ENCODE peak calls at places on chromosomes 13 and 19, in ten cellular contexts. P, H, N, Z, R, U, L, O, Q and J are unnamed samples. For H3K4me1, the result is how much of the 10 kb centered on the place peaks cover.

GRCh38 chr13:71867101-71867814 is at the start of gene DACH1:
- DNase-seq in P (no peak), H (peak), N (no peak), Z (peak), R (peak), U (peak), L (peak), O (no peak), Q (peak), J (peak)

GRCh38 chr19:39038098-39038497 is 5.7 kb upstream of the FBXO27 start:
- DNase-seq in P (peak), H (peak), N (no peak), Z (peak), R (peak), U (no peak), L (peak), O (no peak), Q (no peak), J (peak)

GRCh38 chr13:103349664-103350063 is 283.4 kb upstream of the SLC10A2 start:
- DNase-seq in P (no peak), H (no peak), N (no peak), Z (no peak), R (no peak), U (no peak), L (no peak), O (no peak), Q (no peak), J (no peak)

GRCh38 chr19:50909240-50910070 is 1.7 kb downstream of the KLK4 start:
- DNase-seq in P (peak), H (peak), N (no peak), Z (peak), R (peak), U (no peak), L (peak), O (no peak), Q (no peak), J (peak)

GRCh38 chr13:51704399-51705306 is 99.3 kb downstream of the DHRS12 start:
- DNase-seq in P (no peak), H (no peak), N (peak), Z (no peak), R (no peak), U (no peak), L (no peak), O (no peak), Q (no peak), J (no peak)

GRCh38 chr19:44723952-44724319 is 24.6 kb upstream of the BCL3 start:
- DNase-seq in P (peak), H (peak), N (peak), Z (peak), R (peak), U (peak), L (peak), O (peak), Q (peak), J (peak)

GRCh38 chr13:65914707-65915106 is 1315.4 kb downstream of the PCDH9 start:
- DNase-seq in P (no peak), H (no peak), N (no peak), Z (no peak), R (no peak), U (no peak), L (no peak), O (no peak), Q (no peak), J (no peak)

GRCh38 chr19:35341565-35342225 is 6.0 kb upstream of the FFAR1 start:
- DNase-seq in P (no peak), H (no peak), N (no peak), Z (no peak), R (no peak), U (no peak), L (no peak), O (no peak), Q (no peak), J (no peak)

GRCh38 chr19:38358071-38358470 is 16.3 kb upstream of the PSMD8 start:
- DNase-seq in P (no peak), H (no peak), N (no peak), Z (no peak), R (no peak), U (no peak), L (no peak), O (no peak), Q (no peak), J (no peak)

GRCh38 chr13:28754698-28755545 is 36.2 kb upstream of the SLC46A3 start:
- DNase-seq in P (peak), H (peak), N (no peak), Z (peak), R (peak), U (no peak), L (no peak), O (no peak), Q (no peak), J (no peak)

GRCh38 chr13:99415014-99415650 is 86.1 kb upstream of the TM9SF2 start:
- DNase-seq in P (no peak), H (no peak), N (no peak), Z (no peak), R (no peak), U (peak), L (no peak), O (no peak), Q (peak), J (no peak)

GRCh38 chr19:45824531-45825262 is 9.6 kb upstream of the RSPH6A start:
- DNase-seq in P (no peak), H (no peak), N (no peak), Z (no peak), R (no peak), U (no peak), L (no peak), O (no peak), Q (no peak), J (no peak)

GRCh38 chr19:2702170-2703076 is at the start of gene GNG7:
- DNase-seq in P (peak), H (peak), N (no peak), Z (peak), R (peak), U (peak), L (peak), O (no peak), Q (peak), J (peak)

GRCh38 chr13:70098669-70099068 is 9.0 kb upstream of the ATXN8OS start:
- DNase-seq in P (peak), H (no peak), N (no peak), Z (no peak), R (peak), U (no peak), L (no peak), O (no peak), Q (no peak), J (no peak)

GRCh38 chr19:7516281-7516862 is 469 bp downstream of the ZNF358 start:
- DNase-seq in P (no peak), H (no peak), N (no peak), Z (peak), R (peak), U (no peak), L (no peak), O (no peak), Q (peak), J (no peak)
- TF ChIP-seq POLR2AphosphoS5 in P (no peak), H (no peak), N (no peak), Z (no peak), R (no peak), U (no peak), L (no peak), O (no peak), Q (no peak), J (no peak)

GRCh38 chr13:114110091-114110829 is 22.2 kb downstream of the RASA3 start:
- DNase-seq in P (no peak), H (no peak), N (no peak), Z (no peak), R (peak), U (peak), L (peak), O (no peak), Q (peak), J (peak)

GRCh38 chr13:114113961-114114360 is 18.5 kb downstream of the RASA3 start:
- DNase-seq in P (no peak), H (no peak), N (no peak), Z (no peak), R (no peak), U (peak), L (no peak), O (no peak), Q (peak), J (no peak)

GRCh38 chr13:114111577-114111976 is 20.8 kb downstream of the RASA3 start:
- DNase-seq in P (no peak), H (no peak), N (no peak), Z (no peak), R (no peak), U (no peak), L (peak), O (no peak), Q (peak), J (no peak)

GRCh38 chr13:114112826-114113322 is 19.5 kb downstream of the RASA3 start:
- DNase-seq in P (no peak), H (no peak), N (no peak), Z (no peak), R (peak), U (peak), L (peak), O (no peak), Q (peak), J (no peak)

DNA sequence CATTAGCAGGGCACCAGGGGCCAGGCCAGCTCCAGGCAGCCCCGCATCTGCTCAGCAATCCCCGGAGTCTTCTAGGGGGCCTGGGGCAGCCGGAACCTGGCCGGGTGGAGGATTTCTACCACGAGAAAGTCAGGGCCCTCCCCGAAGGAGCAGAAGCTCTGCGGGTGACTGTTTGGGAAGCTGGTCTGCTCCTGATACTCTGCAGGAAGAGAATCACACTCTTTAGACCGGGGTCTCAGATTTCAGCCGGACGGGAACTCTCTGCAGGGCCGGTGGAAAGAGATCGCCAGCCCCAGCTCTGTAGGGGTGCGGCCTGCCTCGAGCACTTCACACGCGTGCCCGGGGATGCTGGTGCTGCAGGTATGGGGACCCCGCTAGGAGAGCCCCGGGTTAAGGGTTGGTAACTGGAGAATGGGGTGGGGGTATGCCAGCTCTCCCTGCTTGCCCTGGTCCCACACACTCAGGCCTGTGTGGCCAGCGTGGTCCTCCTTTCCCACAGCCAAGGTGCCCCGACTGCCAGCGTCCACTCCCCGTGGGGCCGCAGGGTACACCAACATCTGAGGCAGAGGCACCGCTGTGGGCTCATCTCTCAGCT is 20.1 kb downstream of the RASA3 start:
- DNase-seq in P (no peak), H (no peak), N (no peak), Z (no peak), R (no peak), U (peak), L (peak), O (no peak), Q (peak), J (no peak)
- H3K4me1 ChIP-seq in P (under half), H (half or more), N (under half), Z (under half), R (under half), U (under half), L (under half), O (half or more), Q (under half), J (under half)

GRCh38 chr13:111658150-111659100 is 338.0 kb downstream of the TEX29 start:
- DNase-seq in P (no peak), H (no peak), N (no peak), Z (peak), R (peak), U (no peak), L (no peak), O (no peak), Q (no peak), J (no peak)
- TF ChIP-seq POLR2AphosphoS5 in P (no peak), H (no peak), N (no peak), Z (no peak), R (no peak), U (no peak), L (no peak), O (no peak), Q (no peak), J (no peak)

DNA sequence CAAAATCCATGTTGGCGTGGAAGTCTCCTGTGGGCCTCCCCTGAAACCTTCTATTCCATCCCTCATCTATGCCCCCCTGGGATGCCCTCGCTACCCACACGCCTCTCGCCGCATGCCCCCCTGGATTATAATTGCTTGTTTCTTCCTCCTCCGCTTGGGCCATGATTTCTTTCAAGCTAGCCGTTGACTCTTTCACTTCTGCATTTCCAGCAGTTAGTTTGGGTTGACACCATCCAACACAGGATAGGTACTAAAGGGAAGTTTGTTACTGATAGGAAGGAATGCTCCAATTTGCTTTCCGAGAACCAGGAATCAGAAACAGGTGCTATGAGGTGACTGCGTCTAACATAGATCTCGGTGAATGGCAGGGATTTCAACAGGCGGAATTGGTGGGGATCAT is 7.7 kb upstream of the SLC25A15 start:
- DNase-seq in P (no peak), H (no peak), N (no peak), Z (no peak), R (no peak), U (no peak), L (no peak), O (no peak), Q (no peak), J (no peak)
- H3K4me1 ChIP-seq in P (under half), H (under half), N (under half), Z (under half), R (under half), U (under half), L (under half), O (under half), Q (under half), J (under half)

DNA sequence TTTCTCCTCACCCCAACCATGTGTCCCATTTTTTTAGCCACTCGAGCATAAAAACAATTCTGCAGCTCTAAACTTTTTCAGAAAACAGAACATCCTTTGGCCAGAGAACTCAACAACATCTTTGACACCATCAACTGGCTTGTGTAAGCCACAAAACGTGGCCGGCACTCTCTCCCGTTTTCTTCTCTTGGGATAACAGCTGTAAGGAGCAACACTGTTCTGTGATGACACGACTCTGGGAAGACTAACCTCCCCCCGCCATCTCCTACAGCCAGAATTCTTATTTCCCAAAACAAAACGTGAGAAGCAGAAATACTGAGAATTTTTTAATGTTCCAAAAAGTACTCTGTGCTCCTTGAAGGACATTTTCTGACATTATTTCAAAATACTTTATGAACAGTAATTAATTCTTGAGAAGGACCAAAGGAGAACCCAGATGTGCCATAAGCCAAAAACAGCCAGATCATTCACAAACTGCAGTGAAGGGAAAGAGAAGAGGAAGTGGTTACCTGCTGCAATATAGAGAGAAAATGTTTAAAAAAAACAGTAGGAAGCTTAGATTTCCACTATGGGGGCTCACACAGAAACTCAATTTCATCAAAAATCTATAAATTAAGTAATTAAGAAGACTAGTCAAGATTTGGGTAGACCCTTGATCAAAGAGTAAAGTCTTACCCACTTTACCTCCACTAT is 25.8 kb downstream of the COL4A1 start:
- DNase-seq in P (no peak), H (no peak), N (no peak), Z (no peak), R (no peak), U (no peak), L (peak), O (no peak), Q (no peak), J (no peak)
- TF ChIP-seq POLR2AphosphoS5 in P (no peak), H (no peak), N (no peak), Z (no peak), R (no peak), U (no peak), L (no peak), O (no peak), Q (no peak), J (no peak)

DNA sequence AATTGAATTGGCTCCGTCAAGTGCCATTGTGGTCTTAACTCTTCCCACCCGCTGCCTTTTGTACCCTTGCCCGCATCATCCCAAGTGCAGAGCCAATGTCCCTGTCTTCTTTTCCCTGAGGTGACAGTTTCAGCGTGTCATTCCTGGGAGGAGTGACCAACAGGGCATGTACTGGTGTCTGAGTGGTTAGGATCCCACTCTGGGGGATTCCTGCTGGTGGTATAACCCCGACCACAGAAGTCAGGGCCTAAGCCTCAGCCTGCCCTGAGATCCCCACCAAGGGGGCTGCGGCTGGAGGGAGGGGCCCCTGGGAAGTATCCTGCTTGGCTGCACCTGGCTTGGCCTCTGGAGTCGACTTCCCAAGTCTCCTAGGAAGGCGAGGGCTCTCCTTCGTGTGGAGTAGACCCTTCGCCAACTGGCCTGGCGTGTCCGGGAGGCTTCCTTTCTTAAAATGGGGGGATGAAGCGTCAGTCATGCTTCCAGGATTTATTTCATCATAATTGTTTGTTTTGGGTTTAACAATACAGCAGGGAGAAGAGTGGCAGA is 40.6 kb downstream of the NFIX start:
- DNase-seq in P (no peak), H (no peak), N (no peak), Z (no peak), R (no peak), U (no peak), L (no peak), O (no peak), Q (no peak), J (no peak)
- H3K4me1 ChIP-seq in P (half or more), H (under half), N (under half), Z (under half), R (under half), U (half or more), L (half or more), O (half or more), Q (half or more), J (half or more)

DNA sequence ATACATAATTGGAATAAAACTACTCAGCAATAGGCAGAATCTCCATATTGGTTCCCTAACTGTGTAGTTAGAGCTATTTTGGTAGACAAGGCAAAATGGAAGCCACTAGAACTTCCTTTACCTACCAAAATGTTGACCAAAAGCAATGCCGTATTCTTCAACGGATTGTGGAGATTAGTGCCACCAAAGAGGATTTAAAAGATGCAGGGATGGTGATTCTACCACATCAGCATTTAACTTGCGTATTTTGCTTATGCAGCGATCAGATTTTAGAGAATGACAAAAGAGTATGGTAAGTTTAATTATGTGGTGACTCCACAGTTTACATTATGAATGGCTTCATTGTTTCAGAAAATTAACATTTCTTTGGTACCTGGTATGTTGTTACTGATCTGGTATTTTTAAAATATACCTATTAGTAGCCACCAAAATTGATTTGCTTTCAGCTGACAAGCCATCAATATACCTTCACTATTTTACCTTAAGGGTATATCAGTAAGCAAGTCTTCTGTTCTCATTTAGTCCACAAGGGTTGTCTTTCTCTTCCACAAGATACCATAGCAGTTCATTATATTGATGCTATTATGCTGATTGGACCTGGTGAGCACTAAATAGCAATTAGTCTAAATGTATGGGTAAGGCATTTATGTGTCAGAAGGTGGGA is 1910.7 kb upstream of the PRR20A start:
- DNase-seq in P (no peak), H (no peak), N (no peak), Z (no peak), R (peak), U (no peak), L (no peak), O (no peak), Q (no peak), J (no peak)
- TF ChIP-seq POLR2AphosphoS5 in P (no peak), H (no peak), N (no peak), Z (no peak), R (no peak), U (no peak), L (no peak), O (no peak), Q (no peak), J (no peak)

GRCh38 chr13:60303166-60303565 is 93.9 kb upstream of the TDRD3 start:
- DNase-seq in P (no peak), H (no peak), N (no peak), Z (no peak), R (no peak), U (no peak), L (no peak), O (no peak), Q (no peak), J (no peak)
- H3K4me1 ChIP-seq in P (under half), H (under half), N (under half), Z (under half), R (under half), U (under half), L (under half), O (under half), Q (under half), J (under half)

DNA sequence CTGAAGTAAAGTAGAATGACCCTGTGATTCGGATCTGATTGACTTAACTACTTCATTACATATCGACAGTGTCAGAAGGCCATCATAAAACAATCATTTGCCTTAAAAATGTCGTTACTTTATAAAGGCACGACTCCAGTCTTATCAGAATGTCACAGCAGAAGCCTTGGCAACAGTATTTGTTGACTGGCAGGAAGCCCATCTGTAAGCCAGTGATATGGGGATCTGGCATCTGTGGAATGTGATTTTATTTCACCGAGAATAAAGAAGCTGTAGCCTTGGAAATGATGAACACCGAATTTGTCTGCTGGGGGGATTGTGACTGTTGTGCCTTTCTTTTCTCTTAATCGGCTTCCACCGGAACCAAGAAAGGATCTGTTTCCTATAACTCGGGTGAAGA is 362.5 kb downstream of the TDRD3 start:
- DNase-seq in P (no peak), H (no peak), N (no peak), Z (no peak), R (peak), U (no peak), L (no peak), O (no peak), Q (no peak), J (peak)
- TF ChIP-seq POLR2AphosphoS5 in P (no peak), H (no peak), N (no peak), Z (no peak), R (no peak), U (no peak), L (no peak), O (no peak), Q (no peak), J (no peak)